ENCODE peak calls at places on chromosomes 1 and 21, in six cellular contexts. K is DND-41, V is H1, S is neuronal stem cell, H is SK-N-SH, E is GM23248. I is an unnamed sample.

GRCh38 chr1:31102501-31102950 is 37.0 kb upstream of the PUM1 start:
- DNase-seq in E (peak), H (peak), S (no peak), K (no peak), V (no peak), I (no peak)

GRCh38 chr1:30649321-30649991 is 73.9 kb downstream of the MATN1 start:
- DNase-seq in V (no peak), S (no peak), H (no peak), E (no peak), K (no peak), I (no peak)

GRCh38 chr1:22114083-22115012 is 28.5 kb downstream of the WNT4 start:
- DNase-seq in H (peak), V (peak), S (peak), K (no peak), E (peak), I (no peak)

GRCh38 chr1:32759997-32760623 is 57.0 kb downstream of the YARS1 start:
- DNase-seq in E (no peak), K (no peak), V (peak), H (no peak), S (peak), I (no peak)

GRCh38 chr1:8873506-8874229 is 4.8 kb downstream of the ENO1 start:
- DNase-seq in S (no peak), H (no peak), K (peak), E (peak), V (peak), I (peak)

GRCh38 chr1:99727575-99728190 is 38.8 kb downstream of the FRRS1 start:
- DNase-seq in V (no peak), E (peak), K (no peak), S (no peak), H (no peak), I (no peak)

GRCh38 chr1:102886638-102887037 is 221.7 kb downstream of the COL11A1 start:
- DNase-seq in H (no peak), K (no peak), V (no peak), E (no peak), S (no peak), I (no peak)

GRCh38 chr1:64886877-64887276 is 79.5 kb downstream of the JAK1 start:
- DNase-seq in H (no peak), S (peak), V (no peak), K (no peak), E (no peak), I (no peak)

GRCh38 chr21:28150778-28151177 is 841.9 kb downstream of the LTN1 start:
- DNase-seq in E (no peak), S (no peak), H (no peak), K (no peak), V (no peak), I (no peak)

GRCh38 chr1:201944639-201945038 is 1.7 kb downstream of the LMOD1 start:
- DNase-seq in K (no peak), E (peak), H (no peak), S (no peak), V (no peak), I (no peak)

GRCh38 chr1:23657659-23658275 is 33.8 kb upstream of the RPL11 start:
- DNase-seq in S (peak), V (peak), K (peak), H (peak), E (peak), I (peak)

GRCh38 chr21:29085106-29085752 is 11.8 kb upstream of the CCT8 start:
- DNase-seq in H (no peak), S (no peak), E (no peak), K (no peak), V (no peak), I (no peak)

GRCh38 chr21:42032968-42033367 is 22.8 kb upstream of the ZBTB21 start:
- DNase-seq in V (no peak), E (no peak), K (no peak), H (no peak), S (no peak), I (peak)

GRCh38 chr1:165114022-165114888 is 242.3 kb downstream of the LMX1A start:
- DNase-seq in H (peak), S (peak), V (peak), E (peak), K (peak), I (peak)

GRCh38 chr1:167654975-167655575 is 25.0 kb downstream of the RCSD1 start:
- DNase-seq in H (no peak), V (no peak), E (no peak), K (no peak), S (no peak), I (no peak)

DNA sequence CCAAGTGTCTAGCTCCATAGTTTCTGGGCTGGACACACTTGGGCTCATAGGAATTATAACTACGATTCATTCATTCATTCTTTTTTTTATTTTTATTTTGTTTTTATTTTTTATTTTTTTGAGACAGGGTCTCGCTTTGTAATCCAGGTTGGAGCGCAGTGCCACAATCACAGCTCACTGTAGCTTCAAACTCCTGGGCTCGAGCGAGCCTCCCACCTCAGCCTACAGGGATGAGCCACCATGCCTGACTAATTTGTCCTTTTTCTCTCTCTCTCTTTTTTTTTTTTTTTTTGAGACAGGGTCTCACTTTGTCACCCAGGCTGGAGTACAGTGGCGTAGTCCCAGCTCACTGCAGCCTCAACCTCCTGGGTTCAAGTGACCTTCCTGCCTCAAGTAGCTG is 42.3 kb downstream of the KCNAB2 start:
- DNase-seq in H (no peak), V (no peak), S (no peak), E (no peak), K (no peak), I (no peak)
- H3K4me2 ChIP-seq in H (no peak), V (no peak), S (no peak), E (no peak), K (no peak), I (no peak)

DNA sequence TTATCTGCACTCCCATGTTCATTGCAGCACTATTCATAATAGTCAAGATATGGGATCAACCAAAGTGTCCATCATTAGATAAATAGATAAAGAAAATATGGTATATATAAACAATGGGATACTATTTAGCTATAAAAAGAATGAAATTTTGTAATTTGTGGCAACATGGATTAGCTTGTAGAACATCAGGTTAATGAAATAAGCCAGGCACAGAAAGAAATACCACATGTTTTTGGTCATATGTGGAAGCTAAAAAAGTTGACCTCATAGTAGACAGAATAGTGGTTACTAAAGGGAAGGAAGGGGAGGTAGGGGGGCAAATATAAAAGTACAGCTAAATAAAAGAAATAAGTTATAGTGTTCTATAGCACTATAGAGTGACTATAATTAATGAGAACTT is 68.5 kb downstream of the SCMH1 start:
- DNase-seq in K (no peak), V (no peak), E (no peak), H (no peak), S (no peak), I (no peak)
- H3K4me2 ChIP-seq in K (no peak), V (no peak), E (no peak), H (no peak), S (no peak), I (no peak)

DNA sequence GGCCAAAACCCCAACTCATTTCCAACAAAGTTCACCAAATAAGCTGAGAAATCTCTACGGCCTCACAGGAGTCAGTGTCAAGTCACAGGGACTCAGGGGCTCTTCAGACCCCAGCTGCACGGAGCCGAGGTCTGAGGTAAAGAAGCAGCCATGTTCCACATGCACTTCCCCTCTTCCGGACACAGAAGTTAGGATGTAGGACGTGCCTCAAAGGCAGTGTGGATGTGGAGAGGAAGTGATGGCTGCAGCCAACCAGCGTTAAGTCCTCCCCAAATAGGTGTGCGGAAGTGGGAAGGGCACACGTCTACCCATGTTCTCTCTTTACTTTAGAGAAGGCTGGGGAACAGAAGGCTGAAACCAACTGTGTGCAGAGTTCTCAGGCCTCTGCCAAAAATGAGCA is 14.6 kb upstream of the NCF2 start:
- DNase-seq in E (no peak), S (no peak), H (no peak), K (no peak), V (peak), I (no peak)
- H3K4me2 ChIP-seq in E (no peak), S (no peak), H (no peak), K (no peak), V (no peak), I (no peak)

GRCh38 chr21:38342734-38343133 is 85.9 kb downstream of the KCNJ15 start:
- DNase-seq in K (no peak), S (no peak), V (no peak), H (no peak), E (no peak), I (no peak)
- H3K4me2 ChIP-seq in K (no peak), S (no peak), V (no peak), H (no peak), E (no peak), I (no peak)